ENCODE peak calls at places on chromosomes 11 and 22, in four cellular contexts. H is activated CD8-positive, alpha-beta memory T cell treated with anti-CD3 and anti-CD28 coated beads, Interleukin-2, amount 10 ng/mL, durations not matched to agents 7 days and 5 days; Z is HepG2; O is lower lobe of right lung. B is an unnamed sample.

GRCh38 chr11:14341968-14342367 is 17.0 kb downstream of the RRAS2 start:
- ATAC-seq in Z (no peak), O (no peak), H (no peak), B (no peak)

GRCh38 chr11:73680687-73681086 is 34.3 kb downstream of the PLEKHB1 start:
- ATAC-seq in O (peak), H (no peak), Z (no peak), B (no peak)

GRCh38 chr11:199782-200181 is 6.9 kb downstream of the SCGB1C1 start:
- ATAC-seq in O (no peak), H (no peak), Z (peak), B (no peak)

GRCh38 chr11:120200677-120201076 is 10.2 kb upstream of the OAF start:
- ATAC-seq in O (no peak), Z (no peak), H (no peak), B (no peak)

GRCh38 chr11:117068303-117068860 is 29.8 kb downstream of the SIK3 start:
- ATAC-seq in H (no peak), O (no peak), Z (no peak), B (no peak)

GRCh38 chr11:42524534-42525227 is 787.1 kb upstream of the API5 start:
- ATAC-seq in Z (peak), O (peak), H (no peak), B (no peak)

GRCh38 chr11:36371161-36371560 is 75.1 kb downstream of the PRR5L start:
- ATAC-seq in H (no peak), O (no peak), Z (no peak), B (no peak)

GRCh38 chr22:49097966-49098365 is 729.7 kb downstream of the BRD1 start:
- ATAC-seq in Z (no peak), O (no peak), H (no peak), B (no peak)

GRCh38 chr11:34052608-34053160 is 1.2 kb downstream of the CAPRIN1 start:
- ATAC-seq in H (peak), O (no peak), Z (no peak), B (no peak)

GRCh38 chr22:37951305-37951704 is 2.1 kb downstream of the C22orf23 start:
- ATAC-seq in Z (no peak), H (no peak), O (no peak), B (no peak)

GRCh38 chr11:69027704-69028372 is 14.8 kb upstream of the MRGPRF start:
- ATAC-seq in Z (peak), H (no peak), O (peak), B (no peak)

GRCh38 chr22:38871360-38872171 is 450 bp downstream of the CBX6 start:
- ATAC-seq in Z (peak), H (peak), O (no peak), B (peak)

GRCh38 chr22:42797021-42797420 is 60.1 kb downstream of the ARFGAP3 start:
- ATAC-seq in Z (no peak), H (no peak), O (no peak), B (peak)

GRCh38 chr11:121866822-121867221 is 249.2 kb downstream of the BLID start:
- ATAC-seq in Z (no peak), O (no peak), H (no peak), B (no peak)

GRCh38 chr11:11284481-11284880 is 68.6 kb downstream of the CSNK2A3 start:
- ATAC-seq in O (no peak), H (no peak), Z (no peak), B (no peak)

GRCh38 chr11:70034740-70035365 is 43.3 kb upstream of the ANO1 start:
- ATAC-seq in O (no peak), H (no peak), Z (peak), B (no peak)

GRCh38 chr22:48301421-48301820 is 1526.3 kb downstream of the BRD1 start:
- ATAC-seq in H (no peak), O (peak), Z (no peak), B (no peak)

GRCh38 chr11:61601512-61601911 is 20.6 kb upstream of the SYT7 start:
- ATAC-seq in H (no peak), Z (peak), O (no peak), B (no peak)

GRCh38 chr11:2385156-2386151 is 8.3 kb downstream of the CD81 start:
- ATAC-seq in O (no peak), H (no peak), Z (no peak), B (no peak)

GRCh38 chr22:41308544-41308947 is 7.2 kb downstream of the ZC3H7B start:
- ATAC-seq in H (no peak), Z (peak), O (peak), B (peak)

GRCh38 chr11:18394928-18395734 is 768 bp downstream of the LDHA start:
- ATAC-seq in Z (no peak), O (peak), H (no peak), B (no peak)

GRCh38 chr11:46332568-46333128 is 14.6 kb upstream of the DGKZ start:
- ATAC-seq in O (peak), H (peak), Z (peak), B (peak)

GRCh38 chr22:45497746-45498145 is 4.9 kb upstream of the FBLN1 start:
- ATAC-seq in O (no peak), Z (no peak), H (no peak), B (peak)

GRCh38 chr11:73965076-73965763 is 14.4 kb downstream of the DNAJB13 start:
- ATAC-seq in H (no peak), Z (no peak), O (no peak), B (no peak)

GRCh38 chr11:64021742-64022067 is 14.0 kb upstream of the FLRT1 start:
- ATAC-seq in O (no peak), H (no peak), Z (no peak), B (no peak)

GRCh38 chr11:84408946-84409411 is 1122.8 kb upstream of the CCDC90B start:
- ATAC-seq in H (no peak), Z (no peak), O (peak), B (no peak)

B was measured in gastroesophageal sphincter.